ENCODE peak calls at places on chromosomes 7 and 10, in eight cellular contexts. W, I, V, Q, U, L, E and M are unnamed samples.

GRCh38 chr10:121597504-121598241 is 571 bp downstream of the FGFR2 start:
- DNase-seq in U (peak; percentile 71), L (no peak), Q (peak; percentile 25), E (no peak), W (no peak), V (no peak), I (no peak), M (no peak)

GRCh38 chr7:79458796-79459195 is 5.3 kb upstream of the MAGI2 start:
- DNase-seq in W (no peak), L (no peak), E (no peak), U (no peak), V (no peak), I (no peak), Q (no peak), M (no peak)

GRCh38 chr7:94301024-94301588 is 93.6 kb upstream of the COL1A2 start:
- DNase-seq in Q (peak; percentile 40), V (peak; percentile 83), U (peak; percentile 80), W (peak; percentile 93), L (no peak), E (no peak), I (peak; percentile 63), M (no peak)

GRCh38 chr10:47256753-47257336 is 43.2 kb upstream of the GDF10 start:
- DNase-seq in Q (no peak), V (no peak), I (no peak), U (no peak), E (no peak), L (no peak), W (no peak), M (no peak)

GRCh38 chr10:77325233-77325537 is 312.4 kb downstream of the KCNMA1 start:
- DNase-seq in U (no peak), Q (no peak), E (no peak), L (no peak), I (no peak), W (no peak), V (no peak), M (no peak)

GRCh38 chr7:47453093-47454056 is 128.5 kb downstream of the TNS3 start:
- DNase-seq in I (peak; percentile 66), Q (no peak), L (no peak), V (peak; percentile 75), E (peak; percentile 86), W (peak; percentile 40), U (peak; percentile 88), M (no peak)

GRCh38 chr7:44912775-44913347 is 27.5 kb upstream of the PURB start:
- DNase-seq in U (no peak), E (no peak), L (no peak), W (no peak), I (no peak), V (no peak), Q (no peak), M (no peak)

GRCh38 chr10:109852004-109852717 is 71.2 kb downstream of the XPNPEP1 start:
- DNase-seq in V (peak; percentile 82), U (peak; percentile 77), L (peak; percentile 55), I (peak; percentile 91), W (peak; percentile 60), Q (peak; percentile 74), E (peak; percentile 83), M (peak; percentile 32)

GRCh38 chr7:156376317-156376716 is 264.3 kb upstream of the RNF32 start:
- DNase-seq in L (no peak), I (no peak), V (no peak), E (no peak), W (no peak), Q (no peak), U (no peak), M (no peak)

GRCh38 chr10:34526758-34527730 is 288.1 kb downstream of the PARD3 start:
- DNase-seq in L (no peak), Q (no peak), V (no peak), U (no peak), I (no peak), E (no peak), W (peak; percentile 72), M (no peak)

GRCh38 chr7:40808409-40808942 is 673.7 kb downstream of the SUGCT start:
- DNase-seq in I (no peak), L (no peak), W (no peak), U (no peak), V (no peak), E (no peak), Q (no peak), M (no peak)

GRCh38 chr10:45602082-45602730 is 70.4 kb downstream of the ZFAND4 start:
- DNase-seq in Q (no peak), W (no peak), E (no peak), I (no peak), V (no peak), L (no peak), U (no peak), M (no peak)

GRCh38 chr7:139035588-139036353 is at the start of gene ZC3HAV1L:
- DNase-seq in L (peak; percentile 23), U (peak; percentile 72), I (no peak), E (peak; percentile 79), V (peak; percentile 67), Q (peak; percentile 86), W (peak; percentile 90), M (peak; percentile 10)

GRCh38 chr10:75037171-75038153 is 74.0 kb upstream of the SAMD8 start:
- DNase-seq in E (no peak), U (no peak), W (no peak), Q (no peak), I (no peak), L (no peak), V (no peak), M (no peak)

GRCh38 chr7:103425177-103425576 is 20.8 kb downstream of the SLC26A5 start:
- DNase-seq in U (no peak), I (no peak), E (no peak), Q (no peak), V (no peak), W (no peak), L (no peak), M (no peak)

GRCh38 chr10:132163278-132163765 is 23.4 kb upstream of the DPYSL4 start:
- DNase-seq in V (peak; percentile 46), E (no peak), U (no peak), L (no peak), I (no peak), Q (peak; percentile 96), W (peak; percentile 75), M (no peak)

GRCh38 chr7:157538321-157538720 is 201.5 kb downstream of the DNAJB6 start:
- DNase-seq in V (no peak), E (peak; percentile 20), I (no peak), Q (no peak), L (no peak), U (no peak), W (no peak), M (no peak)

GRCh38 chr7:157538735-157539134 is 201.9 kb downstream of the DNAJB6 start:
- DNase-seq in L (no peak), I (no peak), U (no peak), V (no peak), Q (no peak), E (no peak), W (no peak), M (no peak)

GRCh38 chr7:157540020-157540419 is 203.2 kb downstream of the DNAJB6 start:
- DNase-seq in V (no peak), E (peak; percentile 38), W (no peak), Q (no peak), U (peak; percentile 40), L (no peak), I (no peak), M (no peak)

GRCh38 chr7:157540606-157541294 is 203.9 kb downstream of the DNAJB6 start:
- DNase-seq in Q (no peak), U (peak; percentile 30), I (no peak), V (no peak), E (peak; percentile 46), L (no peak), W (no peak), M (no peak)

GRCh38 chr7:157539521-157539920 is 202.7 kb downstream of the DNAJB6 start:
- DNase-seq in E (peak; percentile 44), I (no peak), W (no peak), U (peak; percentile 19), Q (no peak), L (no peak), V (no peak), M (no peak)
- H3K9me3 ChIP-seq in E (no peaks in the 10 kb centered on the region), I (no peaks in the 10 kb centered on the region), W (no peaks in the 10 kb centered on the region), U (no peaks in the 10 kb centered on the region), Q (no peaks in the 10 kb centered on the region), L (no peaks in the 10 kb centered on the region), V (no peaks in the 10 kb centered on the region), M (no peaks in the 10 kb centered on the region)

DNA sequence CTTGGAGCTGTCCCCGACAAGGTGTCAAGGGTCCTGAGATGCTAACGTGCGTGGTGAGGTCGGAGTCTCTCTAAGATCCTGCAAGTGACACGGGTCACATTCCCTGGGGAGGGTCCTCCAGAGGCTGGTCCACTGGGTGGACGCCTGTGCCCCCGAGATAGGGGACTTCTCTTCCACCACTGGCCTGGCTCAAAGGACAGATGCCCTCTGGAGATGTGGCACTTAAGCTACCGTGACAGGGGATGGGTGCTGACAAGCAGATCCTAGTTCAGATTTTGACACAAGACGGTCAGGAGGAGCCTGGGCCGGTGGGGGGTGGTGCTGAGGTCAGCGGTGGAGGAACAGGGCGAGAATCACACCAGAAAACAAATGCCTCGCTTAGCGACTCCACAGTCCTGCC is 178.0 kb downstream of the ADARB2 start:
- DNase-seq in W (no peak), V (no peak), Q (no peak), E (peak; percentile 33), I (no peak), U (peak; percentile 43), L (no peak), M (no peak)
- H3K9me3 ChIP-seq in W (no peaks in the 10 kb centered on the region), V (no peaks in the 10 kb centered on the region), Q (no peaks in the 10 kb centered on the region), E (no peaks in the 10 kb centered on the region), I (no peaks in the 10 kb centered on the region), U (no peaks in the 10 kb centered on the region), L (no peaks in the 10 kb centered on the region), M (no peaks in the 10 kb centered on the region)

DNA sequence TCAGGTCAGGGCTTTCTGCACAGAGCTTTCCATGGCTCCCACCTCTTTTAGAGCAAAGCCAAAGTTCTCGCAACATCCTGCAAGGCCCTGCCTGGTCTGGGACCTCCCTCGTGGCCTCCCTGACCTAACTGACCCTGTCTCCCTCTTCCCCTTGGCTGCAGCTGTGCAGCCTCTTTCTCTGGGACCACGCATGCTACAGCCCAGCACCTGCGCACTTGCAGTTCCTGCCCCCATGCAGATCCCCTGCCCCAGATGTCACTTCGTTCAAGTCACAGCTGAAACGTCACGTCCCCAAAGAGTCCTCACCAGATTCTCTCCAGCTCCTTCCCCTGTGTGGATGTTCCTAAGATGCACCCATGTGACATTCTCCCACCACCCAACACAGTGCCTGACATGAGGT is 61.2 kb upstream of the ZNF716 start:
- DNase-seq in U (no peak), Q (no peak), W (no peak), I (no peak), L (no peak), V (no peak), E (no peak), M (no peak)
- H3K9me3 ChIP-seq in U (peaks cover 23% of the 10 kb centered on the region), Q (no peaks in the 10 kb centered on the region), W (peaks cover 11% of the 10 kb centered on the region), I (no peaks in the 10 kb centered on the region), L (peaks cover 49% of the 10 kb centered on the region), V (no peaks in the 10 kb centered on the region), E (no peaks in the 10 kb centered on the region), M (no peaks in the 10 kb centered on the region)

GRCh38 chr7:153835104-153835503 is 217.1 kb upstream of the DPP6 start:
- DNase-seq in V (no peak), I (no peak), L (no peak), Q (no peak), E (no peak), W (no peak), U (no peak), M (no peak)

GRCh38 chr7:153835712-153836265 is 216.4 kb upstream of the DPP6 start:
- DNase-seq in U (no peak), Q (no peak), I (no peak), W (no peak), E (no peak), L (no peak), V (peak; percentile 31), M (no peak)

GRCh38 chr7:153829523-153829922 is 222.7 kb upstream of the DPP6 start:
- DNase-seq in V (no peak), I (no peak), U (no peak), W (no peak), E (no peak), L (no peak), Q (no peak), M (no peak)

GRCh38 chr7:153832160-153832559 is 220.0 kb upstream of the DPP6 start:
- DNase-seq in I (no peak), Q (no peak), L (no peak), W (no peak), U (no peak), V (no peak), E (no peak), M (no peak)
- H3K9me3 ChIP-seq in I (no peaks in the 10 kb centered on the region), Q (no peaks in the 10 kb centered on the region), L (no peaks in the 10 kb centered on the region), W (no peaks in the 10 kb centered on the region), U (no peaks in the 10 kb centered on the region), V (no peaks in the 10 kb centered on the region), E (no peaks in the 10 kb centered on the region), M (no peaks in the 10 kb centered on the region)